ENCODE peak calls at places on chromosomes 13 and 19, in ten cellular contexts. One of them, this sample, is unnamed.

GRCh38 chr19:35715981-35716734 is 1.6 kb upstream of the KMT2B start:
- DNase-seq in CD8-positive, alpha-beta T cell: no peak
- DNase-seq in Peyer's patch: no peak
- DNase-seq in stomach: peak; percentile 66
- DNase-seq in DND-41: no peak
- DNase-seq in BE2C: peak; percentile 46
- DNase-seq in IMR-90: peak; percentile 30
- DNase-seq in heart right ventricle: peak; percentile 67
- DNase-seq in body of pancreas: peak; percentile 73
- DNase-seq in ovary: peak; percentile 69
- DNase-seq in this sample: peak; percentile 70

GRCh38 chr19:17610384-17610783 is 54.9 kb downstream of the COLGALT1 start:
- DNase-seq in CD8-positive, alpha-beta T cell: no peak
- DNase-seq in Peyer's patch: no peak
- DNase-seq in stomach: no peak
- DNase-seq in DND-41: no peak
- DNase-seq in BE2C: no peak
- DNase-seq in IMR-90: peak; percentile 14
- DNase-seq in heart right ventricle: no peak
- DNase-seq in body of pancreas: no peak
- DNase-seq in ovary: no peak
- DNase-seq in this sample: no peak

GRCh38 chr13:110284809-110285519 is 22.0 kb downstream of the COL4A1 start:
- DNase-seq in CD8-positive, alpha-beta T cell: peak; percentile 5
- DNase-seq in Peyer's patch: peak; percentile 4
- DNase-seq in stomach: no peak
- DNase-seq in DND-41: no peak
- DNase-seq in BE2C: no peak
- DNase-seq in IMR-90: no peak
- DNase-seq in heart right ventricle: no peak
- DNase-seq in body of pancreas: no peak
- DNase-seq in ovary: no peak
- DNase-seq in this sample: no peak

GRCh38 chr19:5436948-5437306 is 18.3 kb upstream of the ZNRF4 start:
- DNase-seq in CD8-positive, alpha-beta T cell: no peak
- DNase-seq in Peyer's patch: no peak
- DNase-seq in stomach: no peak
- DNase-seq in DND-41: no peak
- DNase-seq in BE2C: no peak
- DNase-seq in IMR-90: no peak
- DNase-seq in heart right ventricle: no peak
- DNase-seq in body of pancreas: no peak
- DNase-seq in ovary: no peak
- DNase-seq in this sample: no peak

GRCh38 chr13:114263590-114263989 is 17.8 kb upstream of the UPF3A start:
- DNase-seq in CD8-positive, alpha-beta T cell: peak; percentile 52
- DNase-seq in Peyer's patch: no peak
- DNase-seq in stomach: no peak
- DNase-seq in DND-41: peak; percentile 56
- DNase-seq in BE2C: no peak
- DNase-seq in IMR-90: no peak
- DNase-seq in heart right ventricle: no peak
- DNase-seq in body of pancreas: no peak
- DNase-seq in ovary: no peak
- DNase-seq in this sample: no peak

GRCh38 chr13:43132228-43132627 is 108.8 kb downstream of the DNAJC15 start:
- DNase-seq in CD8-positive, alpha-beta T cell: no peak
- DNase-seq in Peyer's patch: no peak
- DNase-seq in stomach: peak; percentile 40
- DNase-seq in DND-41: no peak
- DNase-seq in BE2C: peak; percentile 47
- DNase-seq in IMR-90: peak; percentile 36
- DNase-seq in heart right ventricle: peak; percentile 21
- DNase-seq in body of pancreas: peak; percentile 23
- DNase-seq in ovary: no peak
- DNase-seq in this sample: no peak

GRCh38 chr19:31548941-31549340 is 199.7 kb upstream of the TSHZ3 start:
- DNase-seq in CD8-positive, alpha-beta T cell: no peak
- DNase-seq in Peyer's patch: no peak
- DNase-seq in stomach: no peak
- DNase-seq in DND-41: peak; percentile 20
- DNase-seq in BE2C: peak; percentile 19
- DNase-seq in IMR-90: peak; percentile 44
- DNase-seq in heart right ventricle: no peak
- DNase-seq in body of pancreas: peak; percentile 16
- DNase-seq in ovary: no peak
- DNase-seq in this sample: peak; percentile 18

GRCh38 chr19:41792513-41793413 is 3.6 kb upstream of the CEACAM3 start:
- DNase-seq in CD8-positive, alpha-beta T cell: peak; percentile 72
- DNase-seq in Peyer's patch: peak; percentile 75
- DNase-seq in stomach: peak; percentile 61
- DNase-seq in DND-41: peak; percentile 54
- DNase-seq in BE2C: peak; percentile 68
- DNase-seq in IMR-90: peak; percentile 36
- DNase-seq in heart right ventricle: peak; percentile 13
- DNase-seq in body of pancreas: peak; percentile 63
- DNase-seq in ovary: no peak
- DNase-seq in this sample: peak; percentile 27

DNA sequence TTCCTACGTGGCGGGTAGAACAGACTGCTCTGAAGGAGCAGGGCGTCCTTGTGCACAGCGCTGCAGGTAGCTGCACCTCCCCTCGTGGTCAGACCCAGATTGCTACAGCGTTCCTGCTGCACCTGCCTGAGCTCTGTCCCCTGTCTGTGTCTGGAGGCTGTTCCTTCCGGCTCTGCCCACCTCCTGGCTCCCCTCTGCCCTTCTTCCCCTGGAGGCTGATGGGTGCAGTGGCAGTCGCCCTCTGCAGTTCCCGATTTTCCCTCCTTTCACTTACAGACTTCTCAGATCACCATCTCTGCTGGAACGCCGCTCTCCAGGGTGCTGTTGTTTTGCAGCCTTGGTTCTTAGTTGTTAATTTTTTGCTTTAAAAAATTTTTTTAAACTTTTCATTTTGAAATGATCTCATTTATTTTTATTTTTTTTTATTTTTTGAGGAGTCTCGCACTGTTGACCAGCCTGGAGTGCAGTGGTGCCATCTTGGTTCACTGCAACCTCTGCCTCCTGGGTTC is 53.6 kb downstream of the SMARCA4 start:
- DNase-seq in CD8-positive, alpha-beta T cell: no peak
- DNase-seq in Peyer's patch: no peak
- DNase-seq in stomach: no peak
- DNase-seq in DND-41: no peak
- DNase-seq in BE2C: no peak
- DNase-seq in IMR-90: no peak
- DNase-seq in heart right ventricle: no peak
- DNase-seq in body of pancreas: no peak
- DNase-seq in ovary: no peak
- DNase-seq in this sample: no peak
- TF ChIP-seq CTCF in CD8-positive, alpha-beta T cell: no peak
- TF ChIP-seq CTCF in Peyer's patch: no peak
- TF ChIP-seq CTCF in stomach: no peak
- TF ChIP-seq CTCF in DND-41: no peak
- TF ChIP-seq CTCF in BE2C: no peak
- TF ChIP-seq CTCF in IMR-90: no peak
- TF ChIP-seq CTCF in heart right ventricle: no peak
- TF ChIP-seq CTCF in body of pancreas: no peak
- TF ChIP-seq CTCF in ovary: no peak
- TF ChIP-seq CTCF in this sample: no peak

GRCh38 chr19:53131732-53132131 is 978 bp downstream of the ZNF415 start:
- DNase-seq in CD8-positive, alpha-beta T cell: no peak
- DNase-seq in Peyer's patch: no peak
- DNase-seq in stomach: no peak
- DNase-seq in DND-41: no peak
- DNase-seq in BE2C: no peak
- DNase-seq in IMR-90: no peak
- DNase-seq in heart right ventricle: no peak
- DNase-seq in body of pancreas: no peak
- DNase-seq in ovary: no peak
- DNase-seq in this sample: no peak
- H3K4me3 ChIP-seq in CD8-positive, alpha-beta T cell: peak overlapping the region; percentile 44
- H3K4me3 ChIP-seq in Peyer's patch: no peak overlapping the region
- H3K4me3 ChIP-seq in stomach: peak overlapping the region; percentile 61
- H3K4me3 ChIP-seq in DND-41: peak overlapping the region; percentile 48
- H3K4me3 ChIP-seq in BE2C: no peak overlapping the region
- H3K4me3 ChIP-seq in IMR-90: peak overlapping the region; percentile 57
- H3K4me3 ChIP-seq in heart right ventricle: peak overlapping the region; percentile 75
- H3K4me3 ChIP-seq in body of pancreas: peak overlapping the region; percentile 26
- H3K4me3 ChIP-seq in ovary: peak overlapping the region; percentile 60
- H3K4me3 ChIP-seq in this sample: peak overlapping the region; percentile 86

DNA sequence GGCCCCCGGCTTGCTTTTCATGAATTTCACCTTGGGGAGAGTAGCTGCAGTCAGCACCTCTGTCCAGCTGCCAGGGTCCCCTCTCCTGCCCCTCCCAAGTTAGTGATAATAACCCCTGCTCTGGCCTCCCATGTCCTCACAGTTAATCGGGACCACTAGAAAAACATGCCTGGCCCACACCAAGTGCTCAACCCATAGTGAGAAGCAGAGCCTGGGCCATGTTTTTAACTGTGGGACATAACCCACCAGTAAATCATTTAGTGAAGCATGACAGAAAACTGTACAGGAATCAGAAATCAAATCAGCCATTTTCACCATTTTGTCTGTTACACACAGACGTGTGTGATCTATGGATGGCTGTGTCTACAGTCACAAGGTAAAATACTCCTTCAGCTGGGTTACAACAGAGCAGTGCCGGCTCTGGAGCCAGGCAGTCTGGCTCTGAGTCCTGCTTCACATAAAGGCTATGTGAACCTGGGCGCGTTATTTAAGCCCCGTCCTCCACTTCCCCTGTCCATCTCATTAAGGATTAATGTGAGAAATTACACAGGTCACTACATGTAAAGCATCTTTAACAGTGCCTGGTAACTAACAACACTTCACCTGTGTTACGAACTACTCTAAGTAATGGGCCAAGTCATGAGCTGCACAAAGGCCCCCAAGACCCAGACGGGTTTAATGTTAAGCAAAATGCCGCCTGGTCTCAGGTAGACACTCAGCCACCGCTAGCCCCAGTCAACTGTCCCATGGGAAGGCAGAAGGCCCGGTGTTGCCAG is 7.6 kb upstream of the ECH1 start:
- DNase-seq in CD8-positive, alpha-beta T cell: no peak
- DNase-seq in Peyer's patch: no peak
- DNase-seq in stomach: no peak
- DNase-seq in DND-41: no peak
- DNase-seq in BE2C: no peak
- DNase-seq in IMR-90: no peak
- DNase-seq in heart right ventricle: no peak
- DNase-seq in body of pancreas: no peak
- DNase-seq in ovary: no peak
- DNase-seq in this sample: no peak
- H3K4me1 ChIP-seq in CD8-positive, alpha-beta T cell: peaks cover 48% of the 10 kb centered on the region
- H3K4me1 ChIP-seq in Peyer's patch: peaks cover 13% of the 10 kb centered on the region
- H3K4me1 ChIP-seq in stomach: peaks cover 88% of the 10 kb centered on the region
- H3K4me1 ChIP-seq in DND-41: peaks cover 11% of the 10 kb centered on the region
- H3K4me1 ChIP-seq in BE2C: peaks cover 52% of the 10 kb centered on the region
- H3K4me1 ChIP-seq in IMR-90: peaks cover 10% of the 10 kb centered on the region
- H3K4me1 ChIP-seq in heart right ventricle: no peaks in the 10 kb centered on the region
- H3K4me1 ChIP-seq in body of pancreas: peaks cover 78% of the 10 kb centered on the region
- H3K4me1 ChIP-seq in ovary: no peaks in the 10 kb centered on the region
- H3K4me1 ChIP-seq in this sample: peaks cover 50% of the 10 kb centered on the region

GRCh38 chr19:46859637-46860124 is 1.1 kb upstream of the ARHGAP35 start:
- DNase-seq in CD8-positive, alpha-beta T cell: no peak
- DNase-seq in Peyer's patch: peak; percentile 76
- DNase-seq in stomach: peak; percentile 46
- DNase-seq in DND-41: no peak
- DNase-seq in BE2C: peak; percentile 86
- DNase-seq in IMR-90: peak; percentile 55
- DNase-seq in heart right ventricle: peak; percentile 79
- DNase-seq in body of pancreas: peak; percentile 66
- DNase-seq in ovary: peak; percentile 68
- DNase-seq in this sample: peak; percentile 75

GRCh38 chr19:46860125-46860845 is 512 bp upstream of the ARHGAP35 start:
- DNase-seq in CD8-positive, alpha-beta T cell: peak; percentile 94
- DNase-seq in Peyer's patch: peak; percentile 99
- DNase-seq in stomach: peak; percentile 98
- DNase-seq in DND-41: peak; percentile 100
- DNase-seq in BE2C: peak; percentile 99
- DNase-seq in IMR-90: peak; percentile 98
- DNase-seq in heart right ventricle: peak; percentile 98
- DNase-seq in body of pancreas: peak; percentile 99
- DNase-seq in ovary: peak; percentile 97
- DNase-seq in this sample: peak; percentile 99

GRCh38 chr19:46860846-46861690 is at the start of gene ARHGAP35:
- DNase-seq in CD8-positive, alpha-beta T cell: no peak
- DNase-seq in Peyer's patch: peak; percentile 63
- DNase-seq in stomach: no peak
- DNase-seq in DND-41: peak; percentile 32
- DNase-seq in BE2C: no peak
- DNase-seq in IMR-90: no peak
- DNase-seq in heart right ventricle: no peak
- DNase-seq in body of pancreas: peak; percentile 31
- DNase-seq in ovary: no peak
- DNase-seq in this sample: no peak

GRCh38 chr19:46852830-46853229 is 2.2 kb upstream of the AP2S1 start:
- DNase-seq in CD8-positive, alpha-beta T cell: no peak
- DNase-seq in Peyer's patch: no peak
- DNase-seq in stomach: no peak
- DNase-seq in DND-41: no peak
- DNase-seq in BE2C: no peak
- DNase-seq in IMR-90: no peak
- DNase-seq in heart right ventricle: no peak
- DNase-seq in body of pancreas: no peak
- DNase-seq in ovary: no peak
- DNase-seq in this sample: no peak

DNA sequence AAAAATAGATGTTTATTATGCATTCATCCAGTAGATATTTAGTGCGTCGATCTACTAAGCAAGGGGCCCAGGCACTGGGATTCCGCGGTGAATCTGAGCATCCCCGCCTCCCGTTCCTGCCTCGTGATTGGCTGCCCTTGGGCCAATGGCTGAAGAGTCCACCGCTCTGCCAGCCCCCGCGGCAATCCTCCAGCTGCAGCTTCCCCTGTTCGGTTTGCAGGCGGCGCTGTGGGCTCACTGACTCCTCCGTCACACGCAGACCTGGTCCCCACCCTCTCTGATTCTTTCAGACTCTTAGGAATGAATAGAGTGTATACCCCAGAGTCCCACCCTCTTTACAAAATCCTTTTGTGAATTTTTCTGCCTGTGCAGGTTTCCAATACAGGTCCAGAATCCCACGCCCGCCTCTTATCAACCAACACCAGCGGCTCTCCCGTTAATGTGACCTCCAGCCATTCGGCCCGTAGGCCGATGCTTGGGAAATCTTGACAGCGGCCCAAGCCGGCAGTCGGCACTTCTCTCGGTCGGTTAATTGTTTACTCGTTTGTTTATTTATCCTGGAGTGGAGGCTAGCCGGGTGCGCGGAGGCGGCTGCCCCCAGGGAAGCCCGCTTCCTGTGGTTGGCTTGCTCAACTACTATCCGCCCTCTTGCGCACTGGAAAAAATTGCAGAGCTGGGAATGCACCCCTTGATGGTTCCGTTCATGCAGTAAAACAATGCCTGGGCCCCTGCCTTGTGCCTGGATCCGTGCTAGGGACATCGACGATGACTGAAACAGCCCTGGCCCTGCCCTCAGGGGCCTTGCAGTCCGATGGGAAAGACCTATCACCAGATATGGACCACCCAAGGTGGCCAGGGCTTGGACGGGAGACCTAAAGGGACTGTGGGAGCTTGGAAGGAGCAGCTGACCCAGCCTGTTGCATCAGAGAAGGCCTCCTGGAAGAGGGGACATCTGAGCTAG is 4.5 kb upstream of the ARHGAP35 start:
- DNase-seq in CD8-positive, alpha-beta T cell: peak; percentile 92
- DNase-seq in Peyer's patch: peak; percentile 97
- DNase-seq in stomach: peak; percentile 96
- DNase-seq in DND-41: peak; percentile 96
- DNase-seq in BE2C: peak; percentile 97
- DNase-seq in IMR-90: peak; percentile 94
- DNase-seq in heart right ventricle: peak; percentile 97
- DNase-seq in body of pancreas: peak; percentile 97
- DNase-seq in ovary: peak; percentile 96
- DNase-seq in this sample: peak; percentile 97
- TF ChIP-seq CTCF in CD8-positive, alpha-beta T cell: peak; percentile 80
- TF ChIP-seq CTCF in Peyer's patch: peak; percentile 32
- TF ChIP-seq CTCF in stomach: peak; percentile 73
- TF ChIP-seq CTCF in DND-41: peak; percentile 95
- TF ChIP-seq CTCF in BE2C: peak; percentile 77
- TF ChIP-seq CTCF in IMR-90: peak; percentile 95
- TF ChIP-seq CTCF in heart right ventricle: peak; percentile 80
- TF ChIP-seq CTCF in body of pancreas: peak; percentile 88
- TF ChIP-seq CTCF in ovary: peak; percentile 84
- TF ChIP-seq CTCF in this sample: peak; percentile 80